ENCODE peak calls at places on chromosomes 16 and 17, in five cellular contexts. X is CD4-positive, alpha-beta T cell; A is IMR-90; R is tibial nerve; G is heart left ventricle. K is an unnamed sample.

GRCh38 chr16:46789499-46790414 is 41.2 kb downstream of the C16orf87 start:
- DNase-seq in X (peak; percentile 76), A (peak; percentile 41), R (peak; percentile 54), G (peak; percentile 85), K (peak; percentile 80)

GRCh38 chr17:15742051-15742795 is 10.1 kb downstream of the TBC1D26 start:
- DNase-seq in X (no peak), A (no peak), R (no peak), G (no peak), K (no peak)

GRCh38 chr16:8869212-8869987 is 594 bp upstream of the CARHSP1 start:
- DNase-seq in X (no peak), A (no peak), R (no peak), G (no peak), K (no peak)

GRCh38 chr17:50533185-50533584 is 650 bp downstream of the EPN3 start:
- DNase-seq in X (no peak), A (no peak), R (no peak), G (no peak), K (no peak)

GRCh38 chr16:79163666-79164377 is 436.7 kb downstream of the MAF start:
- DNase-seq in X (no peak), A (no peak), R (no peak), G (no peak), K (peak; percentile 40)

GRCh38 chr17:13589658-13590057 is 12.1 kb downstream of the HS3ST3A1 start:
- DNase-seq in X (no peak), A (no peak), R (no peak), G (no peak), K (no peak)

GRCh38 chr16:67676516-67676915 is 9.9 kb downstream of the C16orf86 start:
- DNase-seq in X (no peak), A (no peak), R (no peak), G (no peak), K (no peak)

GRCh38 chr16:57284952-57285263 is 436 bp upstream of the PLLP start:
- DNase-seq in X (no peak), A (no peak), R (no peak), G (no peak), K (no peak)

GRCh38 chr16:85870159-85870558 is 28.8 kb upstream of the IRF8 start:
- DNase-seq in X (no peak), A (no peak), R (no peak), G (no peak), K (no peak)

GRCh38 chr17:48640858-48641180 is 14.7 kb upstream of the HOXB9 start:
- DNase-seq in X (no peak), A (no peak), R (no peak), G (no peak), K (no peak)
- H3K27me3 ChIP-seq in X (peaks cover 98% of the 10 kb centered on the region), A (peaks cover 99% of the 10 kb centered on the region), R (no peaks in the 10 kb centered on the region), G (peaks cover 100% of the 10 kb centered on the region), K (no peaks in the 10 kb centered on the region)

GRCh38 chr17:21678451-21679081 is 13.8 kb upstream of the KCNJ18 start:
- DNase-seq in X (no peak), A (no peak), R (no peak), G (no peak), K (no peak)

GRCh38 chr17:21677911-21678310 is 14.4 kb upstream of the KCNJ18 start:
- DNase-seq in X (no peak), A (no peak), R (no peak), G (no peak), K (no peak)

GRCh38 chr17:21679256-21680146 is 12.8 kb upstream of the KCNJ18 start:
- DNase-seq in X (no peak), A (no peak), R (no peak), G (no peak), K (no peak)

GRCh38 chr17:21677126-21677910 is 15.0 kb upstream of the KCNJ18 start:
- DNase-seq in X (no peak), A (no peak), R (no peak), G (no peak), K (no peak)

DNA sequence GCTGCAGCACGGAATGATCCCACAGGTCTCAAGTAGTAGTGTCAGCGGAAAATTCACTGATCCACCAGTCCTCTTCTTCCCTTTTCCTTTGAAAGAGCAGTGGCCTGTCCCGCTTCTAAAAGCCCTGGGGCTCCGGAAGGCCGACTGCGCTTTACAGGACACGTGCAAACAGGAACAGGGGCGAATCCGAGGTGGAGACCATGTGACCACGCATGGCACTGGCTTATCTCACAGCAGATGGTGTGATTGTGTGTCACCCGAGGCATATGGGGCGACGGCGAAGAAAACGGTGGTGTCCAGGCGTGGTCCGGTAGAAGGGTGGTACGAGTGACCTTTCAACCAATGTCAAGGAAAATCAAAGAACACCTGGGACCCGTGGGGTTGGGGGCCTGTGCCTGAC is 12.0 kb upstream of the KCNJ18 start:
- DNase-seq in X (no peak), A (no peak), R (no peak), G (no peak), K (no peak)
- H3K9me3 ChIP-seq in X (no peaks in the 10 kb centered on the region), A (peaks cover 44% of the 10 kb centered on the region), R (no peaks in the 10 kb centered on the region), G (no peaks in the 10 kb centered on the region), K (no peaks in the 10 kb centered on the region)

GRCh38 chr17:4354862-4355514 is 11.5 kb downstream of the UBE2G1 start:
- DNase-seq in X (no peak), A (no peak), R (no peak), G (no peak), K (no peak)
- H3K27me3 ChIP-seq in X (no peaks in the 10 kb centered on the region), A (no peaks in the 10 kb centered on the region), R (no peaks in the 10 kb centered on the region), G (no peaks in the 10 kb centered on the region), K (no peaks in the 10 kb centered on the region)

GRCh38 chr17:22506231-22506630 is 813.9 kb downstream of the KCNJ18 start:
- DNase-seq in X (no peak), A (no peak), R (no peak), G (no peak), K (no peak)
- H3K9me3 ChIP-seq in X (no peaks in the 10 kb centered on the region), A (peaks cover 23% of the 10 kb centered on the region), R (no peaks in the 10 kb centered on the region), G (no peaks in the 10 kb centered on the region), K (no peaks in the 10 kb centered on the region)

GRCh38 chr17:77889866-77890760 is 68.4 kb upstream of the TNRC6C start:
- DNase-seq in X (peak; percentile 2), A (no peak), R (no peak), G (no peak), K (no peak)
- H3K27me3 ChIP-seq in X (no peaks in the 10 kb centered on the region), A (peaks cover 48% of the 10 kb centered on the region), R (no peaks in the 10 kb centered on the region), G (no peaks in the 10 kb centered on the region), K (peaks cover 11% of the 10 kb centered on the region)